ENCODE peak calls at places on chromosomes 13 and 19, in eight cellular contexts. W, G, Y, F, I, U, T and V are unnamed samples.

GRCh38 chr19:38375748-38376147 is 1.4 kb downstream of the PSMD8 start:
- DNase-seq in W (no peak), Y (no peak), U (peak; percentile 1), F (no peak), T (peak; percentile 34), I (no peak), G (no peak), V (no peak)

GRCh38 chr13:64817721-64818120 is 2412.4 kb downstream of the PCDH9 start:
- DNase-seq in G (no peak), T (no peak), U (no peak), I (no peak), F (peak; percentile 15), W (no peak), Y (no peak), V (no peak)

GRCh38 chr19:6087074-6087506 is 23.2 kb downstream of the RFX2 start:
- DNase-seq in Y (no peak), T (no peak), I (peak; percentile 56), U (peak; percentile 86), F (no peak), G (no peak), W (no peak), V (peak; percentile 52)

GRCh38 chr13:97333983-97334382 is 100.0 kb upstream of the RAP2A start:
- DNase-seq in I (no peak), U (no peak), T (no peak), W (no peak), G (no peak), F (no peak), Y (no peak), V (no peak)

GRCh38 chr13:59399513-59399912 is 764.2 kb downstream of the DIAPH3 start:
- DNase-seq in F (no peak), I (no peak), U (no peak), T (no peak), Y (no peak), G (no peak), W (no peak), V (no peak)

GRCh38 chr19:15469513-15470297 is 5.4 kb upstream of the RASAL3 start:
- DNase-seq in U (peak; percentile 32), Y (no peak), W (no peak), T (no peak), F (no peak), G (peak; percentile 56), I (no peak), V (peak; percentile 63)

GRCh38 chr19:58317481-58318072 is 9.2 kb upstream of the ZSCAN22 start:
- DNase-seq in I (peak; percentile 36), T (no peak), F (peak; percentile 66), W (no peak), G (no peak), Y (no peak), U (peak; percentile 78), V (no peak)

GRCh38 chr13:113723400-113724015 is 35.5 kb upstream of the TMEM255B start:
- DNase-seq in T (no peak), I (no peak), U (no peak), W (no peak), F (no peak), Y (no peak), G (no peak), V (no peak)

GRCh38 chr19:6970478-6970877 is 50.8 kb downstream of the MBD3L2B start:
- DNase-seq in Y (no peak), W (no peak), F (no peak), U (no peak), I (peak; percentile 77), T (no peak), G (no peak), V (no peak)

GRCh38 chr13:107864543-107865460 is 350.5 kb downstream of the LIG4 start:
- DNase-seq in I (peak; percentile 1), Y (no peak), F (peak; percentile 86), T (peak; percentile 35), G (peak; percentile 35), U (peak; percentile 90), W (no peak), V (no peak)

GRCh38 chr19:48103922-48104321 is 6.7 kb downstream of the PLA2G4C start:
- DNase-seq in W (no peak), Y (no peak), G (no peak), F (no peak), U (no peak), I (no peak), T (no peak), V (no peak)

DNA sequence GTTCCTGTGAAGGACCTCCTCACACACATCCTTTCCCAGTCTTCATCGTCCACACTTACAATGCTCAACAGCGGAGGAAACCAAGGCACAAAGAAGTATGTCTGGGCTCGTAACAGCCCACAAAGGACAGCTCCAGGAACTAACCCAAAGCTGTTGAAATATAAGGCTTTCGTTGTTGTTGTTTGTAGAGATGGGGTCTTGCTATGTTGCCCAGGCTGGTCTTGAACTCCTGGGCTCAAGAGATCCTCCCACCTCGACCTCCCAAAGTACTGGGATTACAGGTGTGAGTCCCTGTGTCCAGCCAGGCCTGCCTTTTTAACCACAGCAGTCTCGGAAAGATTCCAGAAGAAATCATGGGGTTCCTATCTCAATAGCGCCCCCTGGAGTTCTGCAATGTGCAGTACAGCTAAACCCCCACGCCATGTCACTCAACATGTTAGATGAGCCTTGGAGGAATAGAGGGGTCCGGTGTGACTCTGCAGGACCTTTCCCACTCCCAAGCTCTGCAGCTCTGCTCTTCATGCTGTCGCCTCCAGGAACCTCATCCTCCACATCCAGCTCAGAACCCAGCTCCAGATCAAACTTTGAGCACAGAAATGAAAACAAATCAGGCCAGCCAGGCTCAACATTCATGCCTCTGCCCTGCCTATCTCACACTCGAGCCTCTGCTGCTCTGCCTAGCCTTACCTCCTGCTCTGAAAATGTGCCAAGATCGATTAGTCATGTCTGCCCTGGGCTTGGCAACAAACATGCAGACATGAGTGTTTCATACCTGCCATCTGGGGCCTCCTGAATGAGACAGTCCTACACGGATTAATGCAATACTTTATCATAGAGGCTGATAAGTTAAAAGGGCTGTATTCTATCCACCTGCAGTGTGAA is 7.5 kb downstream of the PLA2G4C start:
- DNase-seq in Y (no peak), G (peak; percentile 69), U (peak; percentile 69), W (no peak), I (peak; percentile 49), T (no peak), F (peak; percentile 35), V (no peak)
- TF ChIP-seq CTCF in Y (peak; percentile 51), G (peak; percentile 91), U (peak; percentile 84), W (peak; percentile 45), I (peak; percentile 87), T (peak; percentile 57), F (peak; percentile 60), V (peak; percentile 63)

GRCh38 chr19:31459430-31459829 is 110.2 kb upstream of the TSHZ3 start:
- DNase-seq in Y (no peak), I (no peak), U (no peak), T (no peak), F (no peak), W (no peak), G (no peak), V (no peak)

DNA sequence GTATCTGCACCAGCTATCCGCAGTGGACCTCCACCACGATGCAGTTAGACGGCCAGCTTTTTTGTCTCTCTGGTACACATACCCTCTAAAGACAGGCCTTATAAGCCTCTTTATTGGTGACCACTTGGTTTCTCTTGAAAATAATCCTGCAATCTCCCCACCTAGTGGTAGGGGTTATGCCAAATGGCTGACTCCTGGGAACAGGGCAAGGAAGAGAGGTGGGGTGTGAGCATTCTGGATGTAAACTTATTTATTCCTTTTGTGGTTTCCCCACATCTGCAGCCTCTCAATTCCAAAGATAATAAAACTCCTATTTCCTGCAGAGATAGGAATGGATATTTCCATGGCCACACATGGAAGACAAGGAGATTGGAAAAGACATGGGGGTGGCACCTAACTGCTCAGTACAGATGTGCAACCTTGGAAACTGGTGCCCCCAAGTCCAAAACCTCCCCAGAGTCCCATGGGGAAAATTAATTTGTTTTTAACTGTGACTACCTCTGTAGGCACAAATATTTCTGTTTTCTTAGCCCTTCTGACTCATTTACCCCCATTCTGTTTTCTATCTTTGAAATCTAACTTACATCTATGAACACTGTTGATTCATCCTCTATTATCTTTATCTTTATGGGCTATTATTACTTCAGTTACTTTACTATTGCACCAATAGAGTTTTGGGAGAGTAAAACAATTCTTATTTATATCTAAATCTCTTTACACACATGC is 112.7 kb upstream of the TSHZ3 start:
- DNase-seq in G (no peak), W (no peak), F (peak; percentile 25), I (no peak), U (no peak), T (no peak), Y (no peak), V (no peak)
- TF ChIP-seq CTCF in G (no peak), W (no peak), F (peak; percentile 9), I (no peak), U (no peak), T (no peak), Y (no peak), V (no peak)

GRCh38 chr19:33720691-33721682 is 75.7 kb upstream of the KCTD15 start:
- DNase-seq in W (no peak), I (no peak), U (peak; percentile 49), Y (no peak), T (no peak), G (no peak), F (no peak), V (peak; percentile 30)
- TF ChIP-seq CTCF in W (no peak), I (no peak), U (peak; percentile 46), Y (no peak), T (no peak), G (no peak), F (no peak), V (no peak)

GRCh38 chr13:101917475-101917810 is 465.0 kb downstream of the ITGBL1 start:
- DNase-seq in G (peak; percentile 36), U (peak; percentile 54), Y (no peak), W (no peak), I (no peak), T (no peak), F (no peak), V (no peak)

GRCh38 chr13:101916108-101916757 is 463.8 kb downstream of the ITGBL1 start:
- DNase-seq in Y (no peak), I (no peak), U (peak; percentile 84), W (no peak), G (peak; percentile 77), F (peak; percentile 19), T (no peak), V (peak; percentile 64)

GRCh38 chr13:101917833-101918755 is 465.6 kb downstream of the ITGBL1 start:
- DNase-seq in G (peak; percentile 29), Y (no peak), F (no peak), U (peak; percentile 40), I (no peak), W (no peak), T (no peak), V (no peak)

GRCh38 chr13:101916758-101917474 is 464.4 kb downstream of the ITGBL1 start:
- DNase-seq in I (no peak), G (peak; percentile 19), U (peak; percentile 40), Y (no peak), F (no peak), T (no peak), W (no peak), V (no peak)

DNA sequence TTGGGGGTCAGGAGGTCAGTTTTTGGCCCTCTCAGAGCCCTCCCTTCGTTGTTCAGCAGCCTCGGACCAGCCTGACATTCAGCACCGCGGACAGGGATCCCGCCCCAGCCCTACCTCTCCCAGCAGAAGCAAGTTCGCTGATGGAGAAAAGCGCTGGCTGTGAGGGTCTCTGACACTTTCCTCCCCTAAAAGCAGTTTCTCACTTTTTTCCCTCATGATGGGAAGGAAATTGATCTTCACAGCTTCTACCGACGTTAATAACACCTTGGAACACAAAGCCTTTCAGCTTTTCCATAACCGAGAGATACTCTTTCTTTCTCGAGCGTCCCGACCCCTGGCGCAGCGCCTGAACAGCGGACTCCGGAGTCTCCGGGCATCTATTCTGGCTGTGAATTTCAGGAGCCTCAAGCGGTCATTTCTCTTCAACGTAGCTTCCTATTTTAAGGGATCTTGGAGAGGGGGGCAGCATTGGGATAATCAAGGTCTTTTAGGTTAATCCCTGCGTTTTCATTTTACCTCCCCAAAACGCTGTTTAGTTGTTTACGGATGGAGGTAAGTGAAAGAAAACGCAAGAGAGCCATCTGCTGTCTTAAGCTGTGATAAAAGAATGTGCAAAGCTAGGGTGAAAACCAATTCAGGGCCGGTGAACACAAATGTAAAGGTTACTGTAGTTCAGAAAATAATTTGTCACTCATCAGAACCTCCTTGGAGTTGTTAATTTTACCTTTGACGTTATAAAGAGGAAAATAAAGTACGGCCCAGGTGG is 467.2 kb downstream of the ITGBL1 start:
- DNase-seq in G (peak; percentile 78), U (peak; percentile 83), T (peak; percentile 24), Y (no peak), W (no peak), I (no peak), F (peak; percentile 44), V (no peak)
- TF ChIP-seq CTCF in G (no peak), U (peak; percentile 26), T (no peak), Y (no peak), W (peak; percentile 8), I (no peak), F (no peak), V (no peak)